ENCODE peak calls at places on chromosome 4, in four cellular contexts. L, O, T and H are unnamed samples. For H4K20me1, the result is how much of the 10 kb centered on the place peaks cover.

GRCh38 chr4:187840814-187841213 is 154.8 kb upstream of the ZFP42 start:
- DNase-seq in L (no peak), O (no peak), T (no peak), H (no peak)

GRCh38 chr4:71290074-71290473 is 48.7 kb upstream of the SLC4A4 start:
- DNase-seq in L (no peak), O (no peak), T (no peak), H (no peak)

GRCh38 chr4:152189451-152190179 is 346.3 kb downstream of the FBXW7 start:
- DNase-seq in L (no peak), O (peak), T (no peak), H (no peak)

GRCh38 chr4:164440196-164440595 is 313.7 kb upstream of the SMIM31 start:
- DNase-seq in L (no peak), O (no peak), T (no peak), H (no peak)

GRCh38 chr4:121273191-121273590 is 107.6 kb downstream of the QRFPR start:
- DNase-seq in L (no peak), O (no peak), T (no peak), H (no peak)

GRCh38 chr4:72468904-72469502 is 100.0 kb downstream of the ADAMTS3 start:
- DNase-seq in L (peak), O (no peak), T (peak), H (no peak)

GRCh38 chr4:18815779-18816173 is 794.2 kb upstream of the LCORL start:
- DNase-seq in L (no peak), O (no peak), T (no peak), H (no peak)

GRCh38 chr4:10664408-10664807 is 20.2 kb downstream of the CLNK start:
- DNase-seq in L (no peak), O (no peak), T (no peak), H (no peak)

GRCh38 chr4:110245567-110245966 is 47.2 kb upstream of the ELOVL6 start:
- DNase-seq in L (no peak), O (no peak), T (no peak), H (no peak)

GRCh38 chr4:79455216-79455615 is 47.2 kb upstream of the GK2 start:
- DNase-seq in L (no peak), O (no peak), T (no peak), H (no peak)

GRCh38 chr4:96352051-96352517 is 512.2 kb downstream of the PDHA2 start:
- DNase-seq in L (no peak), O (no peak), T (peak), H (peak)

GRCh38 chr4:137343221-137343620 is 189.1 kb downstream of the PCDH18 start:
- DNase-seq in L (no peak), O (no peak), T (no peak), H (no peak)

GRCh38 chr4:2266181-2266580 is 4.3 kb upstream of the MXD4 start:
- DNase-seq in L (no peak), O (no peak), T (no peak), H (peak)

GRCh38 chr4:26609868-26610267 is 26.0 kb downstream of the TBC1D19 start:
- DNase-seq in L (no peak), O (no peak), T (no peak), H (no peak)

GRCh38 chr4:146179784-146180405 is 4.4 kb downstream of the LSM6 start:
- DNase-seq in L (no peak), O (no peak), T (no peak), H (no peak)

GRCh38 chr4:179625391-179625790 is 2183.2 kb upstream of the AGA start:
- DNase-seq in L (no peak), O (no peak), T (no peak), H (no peak)

GRCh38 chr4:39933689-39934590 is 43.8 kb downstream of the PDS5A start:
- DNase-seq in L (no peak), O (no peak), T (no peak), H (no peak)

GRCh38 chr4:63786181-63786580 is 623.1 kb downstream of the TECRL start:
- DNase-seq in L (no peak), O (no peak), T (no peak), H (no peak)

GRCh38 chr4:102819588-102820365 is 7.6 kb downstream of the UBE2D3 start:
- DNase-seq in L (no peak), O (no peak), T (no peak), H (no peak)

GRCh38 chr4:112717856-112718255 is 80.9 kb downstream of the LARP7 start:
- DNase-seq in L (no peak), O (no peak), T (no peak), H (no peak)

GRCh38 chr4:5942947-5943346 is 50.1 kb upstream of the CRMP1 start:
- DNase-seq in L (no peak), O (no peak), T (no peak), H (no peak)

GRCh38 chr4:186666750-186667149 is 56.9 kb downstream of the FAT1 start:
- DNase-seq in L (no peak), O (no peak), T (no peak), H (no peak)

GRCh38 chr4:142567199-142567598 is 278.9 kb downstream of the INPP4B start:
- DNase-seq in L (no peak), O (no peak), T (no peak), H (no peak)

GRCh38 chr4:185549095-185549494 is 13.8 kb upstream of the PDLIM3 start:
- DNase-seq in L (no peak), O (no peak), T (no peak), H (no peak)

GRCh38 chr4:152825336-152825735 is 45.6 kb downstream of the ARFIP1 start:
- DNase-seq in L (no peak), O (no peak), T (no peak), H (no peak)

GRCh38 chr4:75630174-75630931 is at the start of gene CDKL2:
- DNase-seq in L (peak), O (peak), T (no peak), H (peak)

GRCh38 chr4:7885216-7886134 is 54.2 kb downstream of the AFAP1 start:
- DNase-seq in L (no peak), O (no peak), T (no peak), H (no peak)

GRCh38 chr4:123014038-123014437 is 91.6 kb upstream of the NUDT6 start:
- DNase-seq in L (no peak), O (no peak), T (no peak), H (no peak)

DNA sequence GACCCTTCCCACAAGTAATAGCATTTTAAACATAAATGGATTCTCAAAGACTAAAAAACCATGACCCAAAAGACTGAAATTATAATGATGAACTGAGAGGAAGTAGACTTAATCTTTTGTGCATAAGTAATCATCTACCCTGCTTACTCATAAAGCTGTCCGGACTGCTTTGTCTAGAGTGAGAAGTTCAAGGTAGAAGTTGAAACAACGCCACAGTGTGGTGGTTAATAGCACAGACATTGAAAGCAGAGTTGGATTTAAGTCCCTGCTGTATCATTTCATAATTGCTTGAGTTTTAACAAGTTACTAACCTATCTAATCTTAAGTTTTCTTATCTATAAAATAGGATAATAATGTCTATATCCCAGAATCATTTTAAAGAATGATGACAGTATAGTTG is 346.5 kb downstream of the CENPC start:
- DNase-seq in L (no peak), O (no peak), T (no peak), H (no peak)
- TF ChIP-seq TAF1 in L (no peak), O (no peak), T (no peak), H (no peak)

DNA sequence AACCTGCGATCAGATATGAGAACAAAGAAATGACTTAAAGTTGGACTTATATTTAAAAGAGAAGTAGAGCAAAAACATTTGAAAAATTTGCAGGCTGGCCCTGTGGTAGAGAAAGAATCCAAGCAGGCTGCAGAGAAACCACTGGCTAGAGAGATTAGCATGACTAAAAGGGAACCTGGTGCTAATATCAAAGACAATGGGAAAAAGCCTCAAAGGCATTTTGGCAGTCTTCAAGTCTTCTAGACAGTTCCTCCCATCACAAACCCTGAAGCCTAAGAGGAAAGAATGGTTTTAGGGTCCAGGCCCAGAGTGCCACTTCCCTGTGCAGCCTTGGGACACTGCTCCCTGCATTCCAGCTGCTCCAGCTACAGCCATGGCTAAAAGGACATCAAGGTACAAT is 33.4 kb downstream of the KCTD8 start:
- DNase-seq in L (no peak), O (no peak), T (no peak), H (no peak)
- TF ChIP-seq FOXM1 in L (no peak), O (no peak), T (no peak), H (no peak)

DNA sequence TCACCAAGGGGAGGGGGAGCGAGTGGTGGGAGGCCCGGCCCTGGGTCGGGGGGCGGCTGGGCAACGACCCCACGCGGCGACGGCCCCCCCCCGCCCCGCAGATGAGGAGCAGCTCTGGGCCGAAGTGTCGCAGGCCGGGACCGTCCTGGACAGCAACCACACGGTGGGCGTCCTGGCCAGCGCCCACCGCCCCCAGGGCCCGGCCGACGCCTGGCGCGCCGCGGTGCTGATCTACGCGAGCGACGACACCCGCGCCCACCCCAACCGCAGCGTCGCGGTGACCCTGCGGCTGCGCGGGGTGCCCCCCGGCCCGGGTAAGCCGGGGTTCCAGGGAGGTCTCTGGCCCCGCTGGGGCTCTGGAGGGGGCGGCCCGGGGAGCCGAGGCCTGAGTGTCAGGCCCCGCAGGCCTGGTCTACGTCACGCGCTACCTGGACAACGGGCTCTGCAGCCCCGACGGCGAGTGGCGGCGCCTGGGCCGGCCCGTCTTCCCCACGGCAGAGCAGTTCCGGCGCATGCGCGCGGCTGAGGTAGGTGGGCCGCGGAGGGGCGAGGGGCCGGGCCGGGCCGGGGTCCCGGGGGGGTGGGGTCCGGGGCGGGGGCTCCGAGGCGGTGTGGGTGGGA is 8.7 kb upstream of the FGFRL1 start:
- DNase-seq in L (no peak), O (no peak), T (no peak), H (no peak)
- H4K20me1 ChIP-seq in L (under half), O (under half), T (under half), H (under half)

GRCh38 chr4:86991998-86992397 is 57.2 kb downstream of the AFF1 start:
- DNase-seq in L (peak), O (no peak), T (no peak), H (no peak)

GRCh38 chr4:86999244-86999643 is 64.4 kb downstream of the AFF1 start:
- DNase-seq in L (no peak), O (no peak), T (no peak), H (peak)

GRCh38 chr4:86990510-86990909 is 55.7 kb downstream of the AFF1 start:
- DNase-seq in L (no peak), O (no peak), T (no peak), H (no peak)

GRCh38 chr4:86993909-86994672 is 59.3 kb downstream of the AFF1 start:
- DNase-seq in L (no peak), O (no peak), T (peak), H (no peak)
- TF ChIP-seq TAF1 in L (no peak), O (no peak), T (no peak), H (no peak)